ENCODE peak calls at places on chromosomes 6 and 20, in nine cellular contexts. A is A172; Q is mesenteric fat pad; U is cardiac muscle cell; H is stimulated activated CD8-positive, alpha-beta memory T cell treated with anti-CD3 and anti-CD28 coated beads, Interleukin-12 subunit alpha, Interleukin-12 subunit beta, amount 100 ng/mL, for 4 hours; N is NAMALWA; S is heart left ventricle; I is M059J; G is stimulated activated CD4-positive, alpha-beta T cell treated with anti-CD3 and anti-CD28 coated beads, TNF-alpha, amount 100 ng/mL, for 4 hours. T is an unnamed sample.
A peak's percentile ranks its signal among the peaks of the same experiment; 100 is the strongest.

GRCh38 chr6:26445934-26446667 is 5.8 kb downstream of the BTN3A3 start:
- DNase-seq in A (no peak), Q (no peak), U (no peak), H (no peak), N (no peak), S (no peak), I (peak; percentile 18), G (no peak), T (no peak)

GRCh38 chr20:35560105-35560511 is 18.2 kb downstream of the ERGIC3 start:
- DNase-seq in A (no peak), Q (no peak), U (no peak), H (no peak), N (no peak), S (no peak), I (no peak), G (no peak), T (no peak)

GRCh38 chr6:133130863-133131262 is 110.3 kb upstream of the EYA4 start:
- DNase-seq in A (peak; percentile 58), Q (no peak), U (no peak), H (no peak), N (no peak), S (peak; percentile 93), I (peak; percentile 94), G (no peak), T (no peak)

GRCh38 chr6:68967549-68968300 is 332.6 kb downstream of the ADGRB3 start:
- DNase-seq in A (peak; percentile 41), Q (no peak), U (peak; percentile 81), H (no peak), N (peak; percentile 79), S (peak; percentile 47), I (peak; percentile 67), G (peak; percentile 9), T (peak; percentile 4)

GRCh38 chr20:53622247-53623114 is 28.8 kb upstream of the ZNF217 start:
- DNase-seq in A (peak; percentile 26), Q (no peak), U (no peak), H (no peak), N (peak; percentile 51), S (no peak), I (peak; percentile 49), G (no peak), T (no peak)

GRCh38 chr20:1033751-1034419 is 31.8 kb upstream of the RSPO4 start:
- DNase-seq in A (no peak), Q (no peak), U (no peak), H (no peak), N (peak; percentile 44), S (no peak), I (peak; percentile 21), G (no peak), T (no peak)

GRCh38 chr6:132153221-132153896 is 202.2 kb upstream of the CCN2 start:
- DNase-seq in A (peak; percentile 62), Q (no peak), U (no peak), H (no peak), N (no peak), S (no peak), I (peak; percentile 93), G (no peak), T (no peak)

GRCh38 chr20:46309945-46310344 is 1.6 kb upstream of the CDH22 start:
- DNase-seq in A (no peak), Q (no peak), U (no peak), H (no peak), N (no peak), S (no peak), I (no peak), G (no peak), T (no peak)

GRCh38 chr6:148800535-148800934 is 53.7 kb downstream of the UST start:
- DNase-seq in A (no peak), Q (no peak), U (no peak), H (no peak), N (no peak), S (no peak), I (no peak), G (no peak), T (no peak)

GRCh38 chr6:158756126-158756525 is 63.0 kb downstream of the EZR start:
- DNase-seq in A (no peak), Q (no peak), U (no peak), H (no peak), N (no peak), S (no peak), I (no peak), G (no peak), T (no peak)

GRCh38 chr6:29729774-29730328 is 6.6 kb downstream of the HLA-F start:
- DNase-seq in A (no peak), Q (no peak), U (no peak), H (no peak), N (no peak), S (no peak), I (no peak), G (no peak), T (no peak)

GRCh38 chr6:148335582-148335981 is 7.1 kb upstream of the SASH1 start:
- DNase-seq in A (peak; percentile 72), Q (no peak), U (no peak), H (no peak), N (no peak), S (no peak), I (peak; percentile 46), G (no peak), T (no peak)

GRCh38 chr20:37042986-37043972 is 52.5 kb downstream of the RBL1 start:
- DNase-seq in A (no peak), Q (peak; percentile 72), U (no peak), H (no peak), N (peak; percentile 48), S (no peak), I (no peak), G (no peak), T (no peak)

GRCh38 chr20:50462093-50462685 is 48.0 kb upstream of the PTPN1 start:
- DNase-seq in A (peak; percentile 48), Q (no peak), U (no peak), H (no peak), N (no peak), S (no peak), I (no peak), G (no peak), T (no peak)

GRCh38 chr20:60058869-60059268 is 100.6 kb downstream of the CDH26 start:
- DNase-seq in A (no peak), Q (no peak), U (no peak), H (no peak), N (no peak), S (no peak), I (no peak), G (no peak), T (no peak)

GRCh38 chr20:45100563-45101245 is at the start of gene KCNS1:
- DNase-seq in A (no peak), Q (no peak), U (peak; percentile 33), H (no peak), N (no peak), S (no peak), I (peak; percentile 60), G (no peak), T (no peak)

GRCh38 chr20:1875762-1876161 is 19.4 kb upstream of the SIRPA start:
- DNase-seq in A (no peak), Q (no peak), U (no peak), H (no peak), N (no peak), S (no peak), I (no peak), G (no peak), T (no peak)

GRCh38 chr6:16481680-16482079 is 243.3 kb downstream of the GMPR start:
- DNase-seq in A (no peak), Q (no peak), U (no peak), H (peak; percentile 17), N (no peak), S (no peak), I (no peak), G (no peak), T (no peak)

GRCh38 chr6:474454-475185 is 83.1 kb downstream of the IRF4 start:
- DNase-seq in A (peak; percentile 13), Q (no peak), U (no peak), H (peak; percentile 60), N (peak; percentile 56), S (no peak), I (peak; percentile 18), G (peak; percentile 51), T (no peak)

GRCh38 chr6:122730775-122731386 is 48.6 kb upstream of the FABP7 start:
- DNase-seq in A (peak; percentile 20), Q (no peak), U (peak; percentile 45), H (no peak), N (peak; percentile 69), S (no peak), I (peak; percentile 46), G (no peak), T (no peak)

GRCh38 chr20:6164421-6165341 is 41.9 kb upstream of the FERMT1 start:
- DNase-seq in A (peak; percentile 40), Q (no peak), U (peak; percentile 50), H (no peak), N (no peak), S (peak; percentile 33), I (peak; percentile 60), G (no peak), T (no peak)

GRCh38 chr20:16314722-16315121 is 258.5 kb downstream of the KIF16B start:
- DNase-seq in A (no peak), Q (no peak), U (no peak), H (no peak), N (no peak), S (no peak), I (no peak), G (no peak), T (no peak)

GRCh38 chr20:17752452-17752851 is 52.7 kb downstream of the BANF2 start:
- DNase-seq in A (no peak), Q (no peak), U (no peak), H (no peak), N (no peak), S (no peak), I (no peak), G (no peak), T (no peak)

GRCh38 chr6:82396964-82397761 is 33.5 kb downstream of the TPBG start:
- DNase-seq in A (peak; percentile 95), Q (no peak), U (no peak), H (no peak), N (no peak), S (no peak), I (peak; percentile 98), G (no peak), T (no peak)

GRCh38 chr20:14401479-14402138 is 64.2 kb upstream of the FLRT3 start:
- DNase-seq in A (no peak), Q (no peak), U (no peak), H (no peak), N (no peak), S (no peak), I (no peak), G (no peak), T (no peak)

GRCh38 chr6:83153958-83154357 is 39.1 kb downstream of the PGM3 start:
- DNase-seq in A (no peak), Q (no peak), U (no peak), H (no peak), N (no peak), S (no peak), I (no peak), G (no peak), T (no peak)

GRCh38 chr20:57698191-57698866 is 11.5 kb downstream of the PMEPA1 start:
- DNase-seq in A (peak; percentile 99), Q (no peak), U (no peak), H (no peak), N (no peak), S (no peak), I (peak; percentile 100), G (no peak), T (peak; percentile 59)

GRCh38 chr6:32692019-32692418 is 25.6 kb upstream of the HLA-DQB1 start:
- DNase-seq in A (no peak), Q (no peak), U (peak; percentile 19), H (peak; percentile 12), N (peak; percentile 78), S (peak; percentile 28), I (peak; percentile 17), G (no peak), T (no peak)

GRCh38 chr6:21022343-21023107 is 488.3 kb downstream of the CDKAL1 start:
- DNase-seq in A (peak; percentile 76), Q (no peak), U (no peak), H (no peak), N (no peak), S (no peak), I (peak; percentile 100), G (no peak), T (no peak)

GRCh38 chr20:25339608-25340007 is 51.0 kb downstream of the ABHD12 start:
- DNase-seq in A (no peak), Q (no peak), U (no peak), H (no peak), N (no peak), S (no peak), I (no peak), G (no peak), T (no peak)

GRCh38 chr6:50278663-50279062 is 228.9 kb upstream of the DEFB112 start:
- DNase-seq in A (peak; percentile 10), Q (no peak), U (no peak), H (no peak), N (no peak), S (no peak), I (no peak), G (no peak), T (no peak)

T was measured in thoracic aorta.